ENCODE peak calls at places on chromosomes 7 and 10, in ten cellular contexts. B is transverse colon, S is stomach, F is suprapubic skin, U is SK-N-SH, I is GM12878, P is sigmoid colon, G is HepG2, H is K562, Q is upper lobe of left lung. T is an unnamed sample. For H3K4me1, the result is how much of the 10 kb centered on the place peaks cover.

GRCh38 chr7:26705567-26705966 is 158.8 kb downstream of the SKAP2 start:
- DNase-seq in B (no peak), I (no peak), S (no peak), Q (no peak), P (no peak), U (peak), F (no peak), H (no peak), G (peak), T (no peak)

GRCh38 chr7:1678571-1679325 is 8.7 kb downstream of the ELFN1 start:
- DNase-seq in Q (peak), H (no peak), U (peak), I (no peak), S (peak), B (no peak), P (peak), G (no peak), F (peak), T (no peak)

GRCh38 chr7:71896535-71896934 is 515.6 kb downstream of the CALN1 start:
- DNase-seq in G (no peak), F (no peak), Q (no peak), P (no peak), S (no peak), B (no peak), I (no peak), U (no peak), H (no peak), T (peak)

GRCh38 chr7:132574281-132574680 is 2.0 kb downstream of the PLXNA4 start:
- DNase-seq in H (no peak), U (no peak), S (no peak), Q (no peak), F (no peak), B (no peak), I (no peak), P (no peak), G (no peak), T (no peak)

GRCh38 chr10:22821501-22821900 is 106.4 kb upstream of the ARMC3 start:
- DNase-seq in B (no peak), F (no peak), Q (no peak), S (no peak), I (no peak), U (no peak), G (no peak), P (no peak), H (no peak), T (no peak)

GRCh38 chr7:104979167-104979841 is 34.7 kb upstream of the KMT2E start:
- DNase-seq in F (no peak), Q (peak), G (no peak), P (no peak), S (no peak), B (no peak), I (no peak), H (no peak), U (no peak), T (peak)

GRCh38 chr7:44461387-44461786 is 29.1 kb downstream of the NUDCD3 start:
- DNase-seq in G (no peak), Q (no peak), I (peak), S (no peak), P (no peak), U (no peak), H (no peak), B (no peak), F (no peak), T (no peak)

GRCh38 chr10:93300981-93301380 is 181.2 kb downstream of the MYOF start:
- DNase-seq in S (no peak), B (no peak), G (no peak), U (no peak), Q (no peak), P (no peak), F (no peak), H (no peak), I (no peak), T (no peak)

GRCh38 chr7:8516976-8517375 is 83.6 kb downstream of the NXPH1 start:
- DNase-seq in H (no peak), P (no peak), G (no peak), B (no peak), Q (no peak), F (no peak), S (no peak), U (no peak), I (no peak), T (no peak)

GRCh38 chr10:71584902-71585578 is 134.5 kb downstream of the C10orf105 start:
- DNase-seq in P (no peak), H (no peak), G (no peak), Q (no peak), B (no peak), I (no peak), U (no peak), S (no peak), F (no peak), T (no peak)

GRCh38 chr7:1669486-1669951 is 558 bp upstream of the ELFN1 start:
- DNase-seq in Q (no peak), G (no peak), U (peak), B (no peak), S (no peak), H (peak), F (peak), P (peak), I (no peak), T (no peak)

GRCh38 chr7:92567460-92567859 is 22.7 kb downstream of the FAM133B start:
- DNase-seq in I (no peak), F (no peak), B (no peak), Q (no peak), S (no peak), H (no peak), U (no peak), G (no peak), P (no peak), T (no peak)

GRCh38 chr7:95011156-95011928 is 103.9 kb downstream of the PPP1R9A start:
- DNase-seq in U (no peak), Q (no peak), I (no peak), S (no peak), G (no peak), P (no peak), H (no peak), B (no peak), F (no peak), T (no peak)

GRCh38 chr7:29873644-29874294 is 67.5 kb downstream of the WIPF3 start:
- DNase-seq in Q (no peak), F (no peak), H (no peak), G (no peak), I (no peak), B (no peak), S (no peak), P (no peak), U (no peak), T (no peak)

GRCh38 chr7:18978108-18978495 is 139.3 kb downstream of the TWIST1 start:
- DNase-seq in S (no peak), I (no peak), B (no peak), P (no peak), Q (no peak), F (no peak), H (no peak), U (no peak), G (no peak), T (no peak)

GRCh38 chr7:88835147-88835728 is 39.7 kb upstream of the TEX47 start:
- DNase-seq in B (no peak), H (peak), Q (no peak), I (peak), P (no peak), U (peak), F (no peak), G (peak), S (no peak), T (no peak)

GRCh38 chr7:19747740-19748339 is 25.6 kb downstream of the TMEM196 start:
- DNase-seq in G (peak), S (no peak), B (no peak), Q (no peak), I (no peak), F (no peak), H (peak), P (no peak), U (peak), T (no peak)

GRCh38 chr7:80699030-80699638 is 60.7 kb downstream of the CD36 start:
- DNase-seq in B (no peak), Q (no peak), H (peak), F (no peak), I (no peak), P (no peak), G (peak), U (peak), S (no peak), T (no peak)

GRCh38 chr7:124459101-124460052 is 306.2 kb downstream of the GPR37 start:
- DNase-seq in G (peak), S (no peak), H (no peak), Q (no peak), F (no peak), B (no peak), P (peak), U (no peak), I (no peak), T (no peak)

GRCh38 chr10:61984803-61985418 is 83.4 kb downstream of the ARID5B start:
- DNase-seq in B (no peak), S (no peak), U (no peak), Q (no peak), I (no peak), H (no peak), F (no peak), P (no peak), G (no peak), T (no peak)

GRCh38 chr10:101397140-101397539 is 43.2 kb downstream of the BTRC start:
- DNase-seq in F (no peak), Q (no peak), I (no peak), G (peak), P (no peak), S (no peak), B (no peak), U (peak), H (peak), T (no peak)

GRCh38 chr7:135390829-135391228 is 119.1 kb downstream of the CNOT4 start:
- DNase-seq in H (no peak), Q (no peak), G (no peak), P (no peak), S (no peak), B (no peak), I (no peak), U (no peak), F (no peak), T (no peak)

GRCh38 chr10:63343476-63343875 is 122.3 kb downstream of the JMJD1C start:
- DNase-seq in F (no peak), S (no peak), P (no peak), H (no peak), Q (no peak), G (no peak), B (no peak), I (no peak), U (no peak), T (no peak)

GRCh38 chr10:25405871-25406270 is 231.1 kb downstream of the GPR158 start:
- DNase-seq in U (no peak), S (no peak), F (no peak), Q (no peak), B (no peak), I (no peak), H (no peak), G (no peak), P (no peak), T (no peak)

GRCh38 chr10:76394707-76395042 is 963.3 kb downstream of the LRMDA start:
- DNase-seq in H (no peak), I (no peak), P (no peak), G (no peak), F (no peak), U (no peak), Q (no peak), B (no peak), S (no peak), T (no peak)

GRCh38 chr10:125844673-125845300 is 21.4 kb downstream of the BCCIP start:
- DNase-seq in P (no peak), I (no peak), B (no peak), Q (no peak), F (no peak), H (no peak), G (no peak), U (no peak), S (no peak), T (no peak)

GRCh38 chr10:31030800-31031199 is 865 bp downstream of the ZNF438 start:
- DNase-seq in U (no peak), S (no peak), H (no peak), B (no peak), I (no peak), Q (no peak), F (no peak), G (no peak), P (no peak), T (no peak)

GRCh38 chr10:48982584-48982983 is 42.9 kb upstream of the LRRC18 start:
- DNase-seq in H (no peak), F (no peak), U (no peak), P (no peak), I (no peak), B (no peak), Q (no peak), G (no peak), S (no peak), T (no peak)

GRCh38 chr10:74394416-74394969 is 243.5 kb downstream of the ADK start:
- DNase-seq in P (no peak), Q (no peak), I (no peak), F (no peak), B (no peak), G (no peak), U (no peak), H (no peak), S (no peak), T (no peak)

GRCh38 chr10:88106348-88106747 is 242.9 kb downstream of the PTEN start:
- DNase-seq in B (no peak), G (no peak), H (no peak), Q (no peak), F (no peak), S (no peak), I (no peak), U (no peak), P (no peak), T (no peak)

GRCh38 chr10:88110355-88110754 is 246.9 kb downstream of the PTEN start:
- DNase-seq in U (no peak), G (no peak), S (no peak), B (no peak), I (no peak), Q (no peak), F (no peak), H (no peak), P (no peak), T (peak)

GRCh38 chr10:88107698-88108097 is 244.3 kb downstream of the PTEN start:
- DNase-seq in U (no peak), H (no peak), G (no peak), P (no peak), I (no peak), F (no peak), Q (no peak), S (no peak), B (no peak), T (peak)

GRCh38 chr10:88107296-88107695 is 243.9 kb downstream of the PTEN start:
- DNase-seq in S (no peak), I (no peak), U (no peak), H (no peak), Q (no peak), P (no peak), G (no peak), B (no peak), F (no peak), T (peak)

DNA sequence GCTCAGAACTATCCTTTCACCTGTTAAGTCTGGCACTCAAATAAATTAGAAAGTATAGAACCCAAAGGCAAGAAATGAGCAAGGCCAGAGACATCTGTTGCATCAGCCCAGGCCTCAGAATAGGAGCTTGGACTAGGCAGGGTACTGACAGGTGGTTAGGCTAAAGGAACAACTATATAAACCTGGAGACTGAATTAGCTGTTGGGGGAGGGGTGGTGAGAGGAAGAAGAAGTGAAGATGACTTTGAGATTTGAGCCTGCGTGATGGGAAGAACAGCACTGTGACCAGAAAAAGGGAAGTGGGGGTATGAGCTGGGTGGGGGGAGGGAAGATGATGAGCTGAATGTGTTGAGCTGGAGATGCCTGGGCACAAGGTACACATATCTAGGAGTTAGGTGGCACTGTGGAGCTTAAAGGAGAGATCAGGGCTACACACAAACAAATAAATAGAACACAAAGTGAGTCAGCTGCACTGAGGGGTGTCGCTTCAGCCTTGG is 244.7 kb downstream of the PTEN start:
- DNase-seq in H (no peak), S (no peak), B (no peak), F (no peak), G (no peak), Q (peak), P (no peak), I (peak), U (no peak), T (peak)
- TF ChIP-seq POLR2AphosphoS5 in H (no peak), S (no peak), B (no peak), F (no peak), G (no peak), Q (no peak), P (no peak), I (no peak), U (no peak), T (no peak)

DNA sequence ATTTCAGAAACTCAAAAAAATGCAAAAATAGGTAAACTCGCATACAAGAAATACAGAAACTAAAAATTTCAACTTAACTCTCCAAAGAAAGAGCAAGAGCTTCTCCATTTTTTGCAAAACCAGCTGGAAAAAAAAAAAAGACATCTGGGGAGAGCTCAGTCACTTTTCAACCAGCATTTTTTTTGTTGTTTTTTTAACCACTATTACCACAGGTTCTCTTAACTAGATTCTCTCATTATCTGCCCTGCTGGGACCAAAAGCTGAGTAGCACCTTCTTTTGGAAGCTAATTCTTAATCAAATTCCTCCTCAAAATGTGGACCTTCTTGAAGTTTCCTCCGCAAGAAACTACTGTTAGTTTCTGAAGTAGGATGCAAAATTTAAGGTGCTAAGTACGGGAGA is 14.2 kb downstream of the IGF2BP3 start:
- DNase-seq in Q (no peak), U (no peak), P (no peak), B (no peak), G (no peak), H (no peak), S (no peak), F (no peak), I (no peak), T (no peak)
- H3K4me1 ChIP-seq in Q (under half), U (under half), P (under half), B (under half), G (under half), H (under half), S (under half), F (under half), I (under half), T (under half)

GRCh38 chr7:149879801-149880738 is 6.3 kb downstream of the ATP6V0E2 start:
- DNase-seq in F (no peak), Q (no peak), I (no peak), S (no peak), P (no peak), B (no peak), U (no peak), G (no peak), H (no peak), T (peak)
- TF ChIP-seq EP300 in F (no peak), Q (no peak), I (no peak), S (no peak), P (no peak), B (no peak), U (no peak), G (no peak), H (no peak), T (no peak)

GRCh38 chr10:3935141-3935540 is 150.1 kb upstream of the KLF6 start:
- DNase-seq in B (no peak), I (peak), P (no peak), F (no peak), U (no peak), S (no peak), H (no peak), Q (no peak), G (no peak), T (no peak)
- TF ChIP-seq POLR2AphosphoS5 in B (peak), I (no peak), P (peak), F (no peak), U (no peak), S (peak), H (no peak), Q (peak), G (no peak), T (peak)